ENCODE peak calls at places on chromosomes 4 and X, in four cellular contexts. U, L, M and X are unnamed samples.

GRCh38 chrX:120316587-120317283 is 5.5 kb upstream of the TMEM255A start:
- DNase-seq in U (no peak), L (no peak), M (no peak), X (no peak)

GRCh38 chr4:42278709-42279324 is 118.5 kb upstream of the SHISA3 start:
- DNase-seq in U (no peak), L (no peak), M (no peak), X (no peak)

GRCh38 chr4:162265802-162266201 is 102.0 kb upstream of the FSTL5 start:
- DNase-seq in U (no peak), L (no peak), M (no peak), X (no peak)

GRCh38 chr4:174080361-174080760 is 203.1 kb downstream of the FBXO8 start:
- DNase-seq in U (no peak), L (no peak), M (no peak), X (no peak)

GRCh38 chr4:147590249-147590920 is 26.8 kb upstream of the TMEM184C start:
- DNase-seq in U (peak), L (peak), M (no peak), X (peak)

GRCh38 chr4:108651068-108651794 is 832 bp downstream of the OSTC start:
- DNase-seq in U (peak), L (peak), M (no peak), X (peak)

GRCh38 chrX:53681661-53682060 is 4.9 kb downstream of the HUWE1 start:
- DNase-seq in U (no peak), L (no peak), M (no peak), X (no peak)

GRCh38 chr4:55618546-55619143 is 17.5 kb downstream of the NMU start:
- DNase-seq in U (no peak), L (no peak), M (no peak), X (no peak)

GRCh38 chr4:183812567-183812966 is 92.5 kb upstream of the STOX2 start:
- DNase-seq in U (no peak), L (no peak), M (no peak), X (no peak)

GRCh38 chr4:2089222-2089621 is 30.1 kb downstream of the NAT8L start:
- DNase-seq in U (no peak), L (no peak), M (no peak), X (no peak)

GRCh38 chrX:103742339-103742738 is 31.6 kb downstream of the TMEM31 start:
- DNase-seq in U (no peak), L (no peak), M (no peak), X (no peak)

GRCh38 chr4:159175165-159175988 is 72.5 kb downstream of the RAPGEF2 start:
- DNase-seq in U (peak), L (peak), M (peak), X (peak)

GRCh38 chr4:168634276-168634802 is 137.5 kb downstream of the PALLD start:
- DNase-seq in U (no peak), L (no peak), M (no peak), X (no peak)

GRCh38 chrX:71282514-71283408 is 674 bp upstream of the NONO start:
- DNase-seq in U (no peak), L (peak), M (no peak), X (peak)

GRCh38 chr4:182242793-182243192 is 409 bp upstream of the TENM3 start:
- DNase-seq in U (no peak), L (no peak), M (no peak), X (no peak)
- TF ChIP-seq POLR2AphosphoS2 in U (no peak), L (no peak), M (no peak), X (no peak)

GRCh38 chr4:8238061-8238511 is 31.5 kb upstream of the HTRA3 start:
- DNase-seq in U (no peak), L (no peak), M (no peak), X (no peak)

GRCh38 chr4:8237256-8237989 is 32.1 kb upstream of the HTRA3 start:
- DNase-seq in U (no peak), L (no peak), M (no peak), X (no peak)

GRCh38 chr4:8239226-8239625 is 30.3 kb upstream of the HTRA3 start:
- DNase-seq in U (no peak), L (no peak), M (no peak), X (no peak)

GRCh38 chr4:8239661-8240060 is 29.9 kb upstream of the HTRA3 start:
- DNase-seq in U (no peak), L (no peak), M (no peak), X (no peak)

GRCh38 chr4:8238515-8239053 is 31.0 kb upstream of the HTRA3 start:
- DNase-seq in U (peak), L (peak), M (no peak), X (peak)
- TF ChIP-seq POLR2AphosphoS2 in U (no peak), L (no peak), M (no peak), X (no peak)

DNA sequence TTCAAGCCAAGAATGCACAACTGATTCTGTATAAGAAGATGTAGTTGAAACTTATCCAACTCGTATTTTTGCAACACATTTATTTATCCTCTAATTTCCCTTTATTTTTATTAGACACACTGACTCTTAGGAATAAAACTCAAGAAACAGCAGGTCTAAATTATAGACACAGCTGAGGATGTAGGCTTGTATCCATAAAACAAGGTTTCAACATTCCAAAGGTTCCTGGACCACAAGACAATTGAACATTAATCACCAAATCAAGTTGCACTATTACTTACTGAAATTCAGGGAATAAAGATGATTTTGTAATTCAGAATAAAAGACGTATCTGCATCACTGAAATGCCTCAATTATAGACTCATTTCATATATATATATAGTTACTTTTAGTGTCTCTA is 683.5 kb upstream of the GRIA3 start:
- DNase-seq in U (no peak), L (no peak), M (no peak), X (no peak)
- TF ChIP-seq POLR2AphosphoS2 in U (no peak), L (no peak), M (no peak), X (no peak)

GRCh38 chr4:4524364-4524763 is 17.5 kb downstream of the STX18 start:
- DNase-seq in U (no peak), L (no peak), M (peak), X (no peak)

GRCh38 chr4:4521069-4521468 is 20.8 kb downstream of the STX18 start:
- DNase-seq in U (no peak), L (no peak), M (peak), X (no peak)

GRCh38 chr4:4519296-4519898 is 22.5 kb downstream of the STX18 start:
- DNase-seq in U (peak), L (no peak), M (no peak), X (peak)

GRCh38 chr4:4518747-4519146 is 23.1 kb downstream of the STX18 start:
- DNase-seq in U (no peak), L (no peak), M (no peak), X (no peak)

DNA sequence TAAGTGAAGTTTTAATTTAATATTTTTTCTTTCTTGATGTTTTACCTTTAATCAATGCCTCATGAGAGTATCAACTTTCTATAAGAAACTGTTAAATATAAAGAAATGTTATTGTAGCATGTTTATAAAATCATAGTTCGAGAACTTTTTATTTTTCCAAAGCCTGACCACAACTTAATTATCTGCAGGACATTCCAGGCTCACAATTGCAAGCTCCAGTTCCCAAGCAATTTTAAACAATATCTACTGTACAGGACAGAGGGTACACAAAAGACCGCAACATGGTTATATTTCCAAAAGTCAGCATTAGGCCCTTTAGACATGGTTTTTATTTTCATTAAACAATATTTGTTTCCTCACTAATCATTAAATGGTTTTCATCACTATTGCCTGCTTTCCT is 20.1 kb downstream of the STX18 start:
- DNase-seq in U (no peak), L (no peak), M (no peak), X (no peak)
- TF ChIP-seq POLR2AphosphoS2 in U (no peak), L (no peak), M (no peak), X (no peak)